ENCODE peak calls at places on chromosomes 5 and 9, in seven cellular contexts. K is fibroblast of pulmonary artery; B is GM12892; Q is AG09309; E is COLO829; F is PC-3; C is activated T-cell treated with anti-CD3 and anti-CD28 coated beads, Interleukin-2, amount 50 U/mL, for 24 hours. D is an unnamed sample.

GRCh38 chr5:60743511-60744314 is 43.7 kb upstream of the DEPDC1B start:
- DNase-seq in K (no peak), B (no peak), Q (no peak), E (no peak), F (no peak), C (no peak), D (no peak)

GRCh38 chr9:133119039-133119438 is 2.0 kb downstream of the RALGDS start:
- DNase-seq in K (no peak), B (no peak), Q (no peak), E (no peak), F (no peak), C (no peak), D (no peak)

GRCh38 chr9:129617167-129617566 is 3.7 kb downstream of the C9orf50 start:
- DNase-seq in K (peak; percentile 55), B (no peak), Q (no peak), E (no peak), F (peak; percentile 54), C (no peak), D (no peak)

GRCh38 chr5:135329913-135330797 is 68.9 kb downstream of the MACROH2A1 start:
- DNase-seq in K (no peak), B (no peak), Q (no peak), E (no peak), F (no peak), C (no peak), D (peak; percentile 42)

GRCh38 chr5:117559005-117559844 is 984.6 kb upstream of the SEMA6A start:
- DNase-seq in K (no peak), B (no peak), Q (no peak), E (no peak), F (no peak), C (no peak), D (no peak)

GRCh38 chr9:10371824-10372223 is 241.0 kb downstream of the PTPRD start:
- DNase-seq in K (no peak), B (no peak), Q (no peak), E (no peak), F (no peak), C (no peak), D (no peak)

GRCh38 chr9:37486616-37487544 is 1.1 kb downstream of the POLR1E start:
- DNase-seq in K (peak; percentile 95), B (no peak), Q (peak; percentile 82), E (no peak), F (peak; percentile 62), C (no peak), D (no peak)

GRCh38 chr5:67941750-67942450 is 273.7 kb upstream of the PIK3R1 start:
- DNase-seq in K (peak; percentile 76), B (no peak), Q (peak; percentile 38), E (no peak), F (no peak), C (no peak), D (no peak)

GRCh38 chr9:135827866-135828580 is 79.3 kb downstream of the CAMSAP1 start:
- DNase-seq in K (no peak), B (no peak), Q (no peak), E (no peak), F (no peak), C (no peak), D (no peak)

GRCh38 chr5:111066261-111066938 is 5.1 kb upstream of the TSLP start:
- DNase-seq in K (peak; percentile 77), B (no peak), Q (no peak), E (no peak), F (peak; percentile 23), C (no peak), D (no peak)

GRCh38 chr9:82532504-82532903 is 530.4 kb downstream of the RASEF start:
- DNase-seq in K (peak; percentile 8), B (no peak), Q (no peak), E (peak; percentile 81), F (peak; percentile 7), C (no peak), D (no peak)

GRCh38 chr9:89606049-89606481 is 1.3 kb downstream of the GADD45G start:
- DNase-seq in K (peak; percentile 72), B (no peak), Q (peak; percentile 20), E (peak; percentile 48), F (peak; percentile 78), C (no peak), D (peak; percentile 58)

GRCh38 chr9:72193478-72193881 is 44.2 kb downstream of the GDA start:
- DNase-seq in K (no peak), B (no peak), Q (no peak), E (no peak), F (no peak), C (no peak), D (no peak)

GRCh38 chr9:91589101-91589553 is 165.5 kb upstream of the NFIL3 start:
- DNase-seq in K (peak; percentile 97), B (no peak), Q (peak; percentile 29), E (no peak), F (no peak), C (no peak), D (peak; percentile 50)

GRCh38 chr5:75465480-75465879 is 45.9 kb downstream of the CERT1 start:
- DNase-seq in K (peak; percentile 89), B (no peak), Q (peak; percentile 1), E (no peak), F (no peak), C (no peak), D (no peak)

GRCh38 chr5:39376293-39376714 is 12.0 kb upstream of the C9 start:
- DNase-seq in K (peak; percentile 64), B (no peak), Q (no peak), E (peak; percentile 46), F (peak; percentile 94), C (no peak), D (no peak)

GRCh38 chr5:85484982-85485574 is 1100.4 kb upstream of the EDIL3 start:
- DNase-seq in K (no peak), B (no peak), Q (no peak), E (no peak), F (peak; percentile 37), C (no peak), D (no peak)

GRCh38 chr9:108687360-108687981 is 168.3 kb downstream of the ACTL7B start:
- DNase-seq in K (peak; percentile 54), B (no peak), Q (peak; percentile 65), E (no peak), F (no peak), C (no peak), D (no peak)

GRCh38 chr9:133286523-133286922 is 11.5 kb upstream of the ABO start:
- DNase-seq in K (peak; percentile 39), B (no peak), Q (no peak), E (no peak), F (peak; percentile 3), C (no peak), D (no peak)

GRCh38 chr9:106860731-106861584 is 2.0 kb upstream of the ZNF462 start:
- DNase-seq in K (peak; percentile 36), B (no peak), Q (no peak), E (no peak), F (peak; percentile 55), C (no peak), D (no peak)

GRCh38 chr9:110214090-110214489 is 6.1 kb upstream of the C9orf152 start:
- DNase-seq in K (no peak), B (no peak), Q (peak; percentile 17), E (no peak), F (no peak), C (no peak), D (no peak)

GRCh38 chr9:128153947-128154695 is 4.9 kb downstream of the LCN2 start:
- DNase-seq in K (no peak), B (no peak), Q (no peak), E (no peak), F (no peak), C (no peak), D (peak; percentile 31)

GRCh38 chr9:135850737-135851136 is 56.6 kb downstream of the CAMSAP1 start:
- DNase-seq in K (no peak), B (no peak), Q (no peak), E (peak; percentile 42), F (peak; percentile 24), C (no peak), D (no peak)

GRCh38 chr9:134372621-134373267 is 46.5 kb downstream of the RXRA start:
- DNase-seq in K (no peak), B (no peak), Q (no peak), E (no peak), F (no peak), C (no peak), D (no peak)

GRCh38 chr9:109474170-109474569 is 23.9 kb downstream of the PTPN3 start:
- DNase-seq in K (no peak), B (no peak), Q (no peak), E (no peak), F (no peak), C (no peak), D (no peak)

GRCh38 chr9:27033815-27034403 is 28.4 kb upstream of the LRRC19 start:
- DNase-seq in K (peak; percentile 70), B (peak; percentile 19), Q (peak; percentile 20), E (peak; percentile 50), F (peak; percentile 78), C (peak; percentile 51), D (peak; percentile 74)

GRCh38 chr9:19201899-19202891 is 28.3 kb upstream of the DENND4C start:
- DNase-seq in K (peak; percentile 19), B (no peak), Q (no peak), E (peak; percentile 23), F (no peak), C (no peak), D (peak; percentile 70)

GRCh38 chr9:114988962-114989599 is 58.7 kb upstream of the TNFSF8 start:
- DNase-seq in K (no peak), B (no peak), Q (no peak), E (no peak), F (peak; percentile 80), C (peak; percentile 69), D (no peak)

GRCh38 chr5:179869641-179870402 is 11.2 kb upstream of the MRNIP start:
- DNase-seq in K (no peak), B (no peak), Q (no peak), E (no peak), F (no peak), C (no peak), D (no peak)

GRCh38 chr5:1551426-1551825 is 27.7 kb upstream of the LPCAT1 start:
- DNase-seq in K (no peak), B (no peak), Q (no peak), E (no peak), F (no peak), C (no peak), D (peak; percentile 37)

GRCh38 chr5:55900068-55900467 is 48.9 kb downstream of the IL31RA start:
- DNase-seq in K (no peak), B (no peak), Q (no peak), E (no peak), F (no peak), C (no peak), D (no peak)

GRCh38 chr9:127826253-127826913 is 23.7 kb downstream of the FPGS start:
- DNase-seq in K (no peak), B (no peak), Q (no peak), E (no peak), F (no peak), C (no peak), D (no peak)

GRCh38 chr9:113951032-113951372 is 74.9 kb downstream of the ZNF618 start:
- DNase-seq in K (no peak), B (no peak), Q (no peak), E (no peak), F (no peak), C (no peak), D (no peak)